ENCODE peak calls at places on chromosomes 5 and 9, in four cellular contexts. W is cardiac fibroblast, Z is astrocyte, I is transverse colon. U is an unnamed sample.

GRCh38 chr5:6812800-6813731 is 99.8 kb downstream of the TENT4A start:
- DNase-seq in W (peak), Z (peak), I (peak), U (peak)

GRCh38 chr5:147101654-147102053 is 133.2 kb upstream of the STK32A start:
- DNase-seq in W (no peak), Z (peak), I (no peak), U (no peak)

GRCh38 chr5:151383011-151383410 is 35.7 kb upstream of the SLC36A2 start:
- DNase-seq in W (no peak), Z (no peak), I (no peak), U (no peak)

GRCh38 chr9:115164511-115164974 is 46.6 kb upstream of the TNC start:
- DNase-seq in W (no peak), Z (peak), I (no peak), U (no peak)

GRCh38 chr5:43469671-43470396 is 13.8 kb downstream of the TMEM267 start:
- DNase-seq in W (no peak), Z (no peak), I (no peak), U (no peak)

GRCh38 chr5:619444-619843 is 7.3 kb downstream of the CEP72 start:
- DNase-seq in W (no peak), Z (no peak), I (no peak), U (no peak)

GRCh38 chr9:31715250-31715649 is 669.2 kb upstream of the ACO1 start:
- DNase-seq in W (no peak), Z (no peak), I (no peak), U (no peak)

GRCh38 chr5:14728109-14728938 is 63.8 kb downstream of the OTULIN start:
- DNase-seq in W (no peak), Z (no peak), I (peak), U (no peak)

GRCh38 chr9:130240410-130241197 is 25.0 kb upstream of the HMCN2 start:
- DNase-seq in W (peak), Z (peak), I (peak), U (no peak)

GRCh38 chr5:88785396-88786216 is 97.4 kb downstream of the MEF2C start:
- DNase-seq in W (peak), Z (peak), I (peak), U (peak)

GRCh38 chr9:91949293-91949945 is 609 bp downstream of the ROR2 start:
- DNase-seq in W (no peak), Z (no peak), I (no peak), U (no peak)

GRCh38 chr5:115160975-115161475 is 8.7 kb downstream of the TRIM36 start:
- DNase-seq in W (no peak), Z (no peak), I (no peak), U (no peak)

GRCh38 chr5:40082313-40082712 is 597.4 kb upstream of the PTGER4 start:
- DNase-seq in W (peak), Z (no peak), I (no peak), U (no peak)

GRCh38 chr9:89961616-89962341 is 357.0 kb downstream of the GADD45G start:
- DNase-seq in W (no peak), Z (peak), I (no peak), U (no peak)

GRCh38 chr9:132069046-132069898 is 10.4 kb downstream of the MED27 start:
- DNase-seq in W (peak), Z (peak), I (no peak), U (no peak)

GRCh38 chr9:114395196-114395595 is 7.4 kb upstream of the AKNA start:
- DNase-seq in W (no peak), Z (no peak), I (no peak), U (no peak)

GRCh38 chr5:26647781-26648180 is 390.6 kb downstream of the CDH9 start:
- DNase-seq in W (no peak), Z (no peak), I (no peak), U (no peak)

GRCh38 chr5:158695595-158696330 is 404.0 kb downstream of the EBF1 start:
- DNase-seq in W (peak), Z (peak), I (peak), U (peak)

GRCh38 chr9:105697871-105698270 is 3.5 kb downstream of the TMEM38B start:
- DNase-seq in W (peak), Z (no peak), I (no peak), U (no peak)

GRCh38 chr9:6827370-6827949 is 69.7 kb downstream of the KDM4C start:
- DNase-seq in W (peak), Z (peak), I (no peak), U (no peak)

GRCh38 chr9:95772320-95773060 is 103.0 kb upstream of the ERCC6L2 start:
- DNase-seq in W (no peak), Z (peak), I (peak), U (peak)

GRCh38 chr9:137374131-137374845 is 48.7 kb downstream of the EXD3 start:
- DNase-seq in W (no peak), Z (no peak), I (no peak), U (no peak)

GRCh38 chr5:96626956-96627355 is 35.2 kb upstream of the CAST start:
- DNase-seq in W (peak), Z (peak), I (no peak), U (peak)

GRCh38 chr5:178740926-178741325 is 10.5 kb upstream of the ZNF354A start:
- DNase-seq in W (no peak), Z (no peak), I (no peak), U (no peak)

GRCh38 chr5:180898621-180899246 is at the start of gene BTNL8:
- DNase-seq in W (no peak), Z (no peak), I (peak), U (no peak)

GRCh38 chr9:131731237-131731995 is 8.5 kb downstream of the RAPGEF1 start:
- DNase-seq in W (no peak), Z (no peak), I (no peak), U (no peak)

GRCh38 chr9:107397076-107398049 is 92.2 kb downstream of the KLF4 start:
- DNase-seq in W (peak), Z (peak), I (no peak), U (peak)

GRCh38 chr5:158022844-158023243 is 163.9 kb upstream of the CLINT1 start:
- DNase-seq in W (no peak), Z (no peak), I (no peak), U (no peak)

GRCh38 chr5:93570294-93571110 is 10.5 kb downstream of the NR2F1-AS1 start:
- DNase-seq in W (no peak), Z (no peak), I (no peak), U (no peak)

GRCh38 chr9:114538241-114538640 is 33.0 kb upstream of the WHRN start:
- DNase-seq in W (no peak), Z (no peak), I (peak), U (no peak)

GRCh38 chr5:174315471-174315870 is 270.0 kb downstream of the NSG2 start:
- DNase-seq in W (no peak), Z (no peak), I (no peak), U (no peak)

GRCh38 chr9:98502311-98502975 is 206.3 kb downstream of the GABBR2 start:
- DNase-seq in W (peak), Z (peak), I (no peak), U (no peak)

GRCh38 chr5:38164776-38165399 is 93.5 kb upstream of the EGFLAM start:
- DNase-seq in W (no peak), Z (no peak), I (no peak), U (no peak)

GRCh38 chr5:175696855-175697198 is 39.0 kb downstream of the HRH2 start:
- DNase-seq in W (no peak), Z (no peak), I (no peak), U (no peak)

GRCh38 chr5:175697846-175698245 is 40.0 kb downstream of the HRH2 start:
- DNase-seq in W (no peak), Z (no peak), I (no peak), U (no peak)

GRCh38 chr5:175701797-175702196 is 43.9 kb downstream of the HRH2 start:
- DNase-seq in W (no peak), Z (no peak), I (no peak), U (no peak)

GRCh38 chr5:175698401-175699115 is 40.7 kb downstream of the HRH2 start:
- DNase-seq in W (no peak), Z (no peak), I (no peak), U (no peak)

GRCh38 chr5:175700991-175701390 is 43.1 kb downstream of the HRH2 start:
- DNase-seq in W (no peak), Z (no peak), I (no peak), U (no peak)
- TF ChIP-seq CTCF in W (no peak), Z (peak), I (peak), U (peak)

GRCh38 chr9:126613656-126614055 is at the start of gene LMX1B:
- DNase-seq in W (peak), Z (peak), I (peak), U (no peak)

GRCh38 chr9:126614455-126615248 is 924 bp downstream of the LMX1B start:
- DNase-seq in W (no peak), Z (no peak), I (no peak), U (no peak)

GRCh38 chr9:126612813-126613641 is 701 bp upstream of the LMX1B start:
- DNase-seq in W (no peak), Z (no peak), I (no peak), U (no peak)

GRCh38 chr9:126615251-126615790 is 1.6 kb downstream of the LMX1B start:
- DNase-seq in W (no peak), Z (no peak), I (peak), U (no peak)

DNA sequence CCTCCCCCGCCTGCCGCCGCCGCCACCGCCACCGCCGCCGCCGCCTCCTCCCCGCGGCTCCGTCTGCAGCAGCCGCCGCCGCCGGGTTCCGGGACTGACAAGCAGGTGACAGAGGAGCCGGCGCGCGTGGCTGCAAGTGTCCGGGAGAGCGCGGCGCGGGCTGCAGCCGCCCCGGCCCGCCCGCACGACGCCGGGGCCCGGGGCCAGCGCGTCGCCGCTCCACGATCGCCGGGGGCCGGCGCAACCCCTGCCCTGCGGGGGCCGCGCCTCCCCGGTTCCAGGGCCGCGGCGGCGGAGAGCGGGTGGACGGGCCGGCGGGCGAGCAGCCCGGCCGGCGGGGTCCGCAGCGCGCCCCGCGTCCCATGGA is 343 bp downstream of the LMX1B start:
- DNase-seq in W (no peak), Z (no peak), I (no peak), U (no peak)
- H3K4me3 ChIP-seq in W (no peak), Z (no peak), I (no peak), U (no peak)

GRCh38 chr5:124064956-124065355 is 553.0 kb downstream of the CSNK1G3 start:
- DNase-seq in W (no peak), Z (no peak), I (no peak), U (no peak)

GRCh38 chr5:124060010-124060409 is 548.0 kb downstream of the CSNK1G3 start:
- DNase-seq in W (no peak), Z (no peak), I (no peak), U (no peak)

GRCh38 chr5:124060413-124061095 is 548.6 kb downstream of the CSNK1G3 start:
- DNase-seq in W (no peak), Z (no peak), I (no peak), U (no peak)

GRCh38 chr5:124059200-124059599 is 547.2 kb downstream of the CSNK1G3 start:
- DNase-seq in W (no peak), Z (no peak), I (no peak), U (no peak)

GRCh38 chr5:124061663-124062062 is 549.7 kb downstream of the CSNK1G3 start:
- DNase-seq in W (peak), Z (peak), I (peak), U (no peak)
- TF ChIP-seq CTCF in W (no peak), Z (no peak), I (no peak), U (no peak)

DNA sequence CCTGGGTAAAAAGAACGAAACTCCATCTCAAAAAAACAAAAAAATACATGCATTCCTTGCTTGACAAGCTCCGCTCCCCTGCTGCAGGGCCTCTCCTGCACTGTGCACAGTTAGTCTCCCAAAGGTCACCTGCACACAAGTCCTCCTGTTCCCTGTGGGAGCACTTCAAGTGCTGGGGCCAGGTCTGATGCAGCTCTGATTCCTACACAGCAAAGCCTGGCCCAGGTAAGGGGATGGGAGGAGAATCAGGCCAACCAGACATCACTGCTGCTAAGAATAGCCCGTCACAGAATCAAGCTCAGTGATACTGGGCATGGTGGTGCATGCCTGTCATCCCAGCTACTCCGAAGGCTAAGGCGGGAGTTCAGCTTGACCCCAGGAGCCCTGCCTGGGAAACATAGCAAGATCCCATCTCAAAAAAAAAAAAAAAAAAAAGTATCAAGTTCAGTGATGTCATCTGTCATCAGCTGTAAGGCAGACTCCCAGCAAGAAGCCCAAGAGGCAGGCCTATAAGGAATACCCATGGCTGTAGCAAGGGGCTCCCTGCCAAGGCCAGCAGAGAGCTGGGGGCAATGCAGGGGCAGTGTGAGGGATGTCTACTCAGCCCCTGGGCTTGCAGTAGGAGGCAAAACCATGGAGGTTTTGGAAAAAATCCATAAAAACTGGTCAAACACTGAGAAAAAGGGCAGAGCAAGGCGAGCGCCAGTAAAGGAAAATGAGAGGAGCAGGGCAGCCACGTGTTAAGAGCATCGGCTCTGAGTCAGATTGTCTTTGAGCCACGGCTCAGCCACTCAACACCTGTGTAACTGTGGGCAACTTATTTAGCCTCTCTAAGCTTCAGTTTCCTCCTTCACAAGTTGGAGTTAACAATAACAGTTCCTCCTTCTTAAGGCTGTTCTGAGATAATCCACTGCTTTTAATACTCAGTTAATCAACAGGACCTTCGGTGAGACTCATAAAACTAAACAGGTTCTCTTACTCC is 3.2 kb downstream of the TPM2 start:
- DNase-seq in W (peak), Z (peak), I (no peak), U (no peak)
- H3K4me3 ChIP-seq in W (peak), Z (peak), I (peak), U (peak)

GRCh38 chr9:121744687-121745395 is 93.4 kb downstream of the DAB2IP start:
- DNase-seq in W (peak), Z (peak), I (no peak), U (no peak)

GRCh38 chr9:121744002-121744686 is 92.7 kb downstream of the DAB2IP start:
- DNase-seq in W (peak), Z (peak), I (peak), U (peak)

GRCh38 chr9:121742923-121743322 is 91.5 kb downstream of the DAB2IP start:
- DNase-seq in W (no peak), Z (no peak), I (no peak), U (no peak)

GRCh38 chr9:121745396-121745695 is 93.9 kb downstream of the DAB2IP start:
- DNase-seq in W (no peak), Z (no peak), I (no peak), U (no peak)

GRCh38 chr9:121743441-121744001 is 92.1 kb downstream of the DAB2IP start:
- DNase-seq in W (peak), Z (peak), I (peak), U (peak)
- TF ChIP-seq CTCF in W (peak), Z (no peak), I (peak), U (no peak)

DNA sequence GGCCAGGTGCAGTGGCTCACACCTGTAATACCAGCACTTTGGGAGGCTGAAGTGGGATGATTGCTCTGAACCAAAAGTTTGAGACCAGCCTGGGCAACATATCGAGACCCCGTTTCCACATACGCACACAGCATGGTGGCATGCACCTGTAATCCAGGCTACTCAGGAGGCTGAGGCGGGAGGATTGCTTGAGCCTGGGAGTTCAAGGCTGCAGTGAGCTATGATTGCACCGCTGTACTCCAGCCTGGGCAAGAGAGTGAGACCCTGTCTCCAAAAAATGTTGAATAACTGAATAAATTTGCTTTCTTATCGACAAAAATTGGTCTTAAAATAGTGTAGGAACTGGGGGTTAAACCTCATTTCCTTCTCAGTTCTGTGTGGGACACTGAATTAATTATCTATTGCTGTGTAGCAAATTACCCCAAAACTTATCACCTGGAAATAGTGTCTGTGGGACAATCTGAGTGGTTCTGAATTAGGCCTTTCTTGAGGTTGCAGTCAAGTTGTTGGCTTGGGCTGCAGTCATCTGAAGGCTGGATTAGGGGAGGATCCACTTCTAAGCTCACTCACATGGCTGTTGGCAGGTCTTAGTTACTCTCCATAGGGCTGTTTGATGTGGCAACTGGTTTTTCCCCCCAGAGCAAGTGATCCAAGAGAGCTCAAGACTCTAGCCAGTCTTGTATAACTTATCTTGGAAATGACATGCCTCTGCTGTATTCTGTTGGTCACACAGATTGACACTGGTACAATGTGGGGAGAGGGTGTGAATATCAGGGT is 2.0 kb downstream of the SNX30 start:
- DNase-seq in W (no peak), Z (no peak), I (no peak), U (no peak)
- H3K4me3 ChIP-seq in W (no peak), Z (no peak), I (peak), U (no peak)